ENCODE peak calls at places on chromosomes 6 and 20, in four cellular contexts. B, I, Y and X are unnamed samples.

GRCh38 chr6:105675715-105676397 is 273.0 kb upstream of the PREP start:
- DNase-seq in Y (no peak), B (peak), I (no peak), X (no peak)

GRCh38 chr6:69089539-69089938 is 454.5 kb downstream of the ADGRB3 start:
- DNase-seq in Y (no peak), B (no peak), I (no peak), X (no peak)

GRCh38 chr20:39893013-39893685 is 795.9 kb downstream of the MAFB start:
- DNase-seq in B (peak), Y (no peak), I (no peak), X (no peak)

GRCh38 chr20:39259808-39260207 is 297.7 kb downstream of the DHX35 start:
- DNase-seq in Y (no peak), B (no peak), I (no peak), X (no peak)

GRCh38 chr20:1513801-1514200 is 22.6 kb upstream of the SIRPB2 start:
- DNase-seq in I (no peak), B (no peak), Y (no peak), X (no peak)

GRCh38 chr6:9520417-9521151 is 894.3 kb downstream of the TFAP2A start:
- DNase-seq in B (peak), Y (no peak), I (no peak), X (no peak)

GRCh38 chr6:70310063-70310694 is 7.3 kb upstream of the COL9A1 start:
- DNase-seq in I (no peak), Y (no peak), B (peak), X (no peak)

GRCh38 chr6:55528624-55529023 is 50.4 kb downstream of the HMGCLL1 start:
- DNase-seq in B (peak), Y (peak), I (no peak), X (no peak)

GRCh38 chr6:111230351-111231077 is 143.2 kb downstream of the SLC16A10 start:
- DNase-seq in B (no peak), Y (no peak), I (no peak), X (no peak)

GRCh38 chr6:113539202-113539601 is 317.9 kb upstream of the MARCKS start:
- DNase-seq in B (no peak), Y (no peak), I (no peak), X (no peak)

GRCh38 chr6:30325150-30325872 is 1.4 kb upstream of the TRIM39 start:
- DNase-seq in Y (peak), B (no peak), I (no peak), X (no peak)

GRCh38 chr6:115573866-115574265 is 486.8 kb downstream of the FRK start:
- DNase-seq in B (no peak), I (no peak), Y (no peak), X (no peak)

GRCh38 chr6:29743025-29743424 is 19.8 kb downstream of the HLA-F start:
- DNase-seq in Y (no peak), B (no peak), I (no peak), X (no peak)

GRCh38 chr6:106886922-106887797 is 87.4 kb downstream of the CD24 start:
- DNase-seq in Y (no peak), B (no peak), I (no peak), X (no peak)

GRCh38 chr20:41198443-41198842 is 61.1 kb downstream of the PLCG1 start:
- DNase-seq in Y (no peak), B (no peak), I (no peak), X (no peak)

GRCh38 chr6:39086294-39086693 is 28.7 kb downstream of the SAYSD1 start:
- DNase-seq in B (no peak), I (no peak), Y (no peak), X (no peak)

GRCh38 chr6:166673309-166673708 is 46.3 kb upstream of the RPS6KA2 start:
- DNase-seq in Y (no peak), I (no peak), B (no peak), X (no peak)

GRCh38 chr6:85459224-85459901 is 9.5 kb downstream of the NT5E start:
- DNase-seq in I (no peak), B (peak), Y (no peak), X (no peak)

GRCh38 chr20:3846740-3847418 is at the start of gene MAVS:
- DNase-seq in Y (peak), I (peak), B (no peak), X (peak)